ENCODE peak calls at places on chromosome 4, in six cellular contexts. L is endothelial cell of umbilical vein, D is GM23248, Q is K562, T is neural progenitor cell, N is PC-9. P is an unnamed sample. For H3K4me1, the result is how much of the 10 kb centered on the place peaks cover.

GRCh38 chr4:42965326-42965725 is 72.8 kb downstream of the GRXCR1 start:
- DNase-seq in L (no peak), T (no peak), Q (no peak), N (no peak), D (no peak), P (no peak)

GRCh38 chr4:88814043-88814617 is 116.5 kb upstream of the NAP1L5 start:
- DNase-seq in D (no peak), Q (no peak), N (no peak), T (no peak), L (no peak), P (no peak)

GRCh38 chr4:24278693-24279092 is 305.7 kb downstream of the DHX15 start:
- DNase-seq in L (no peak), D (no peak), N (no peak), T (no peak), Q (no peak), P (no peak)

GRCh38 chr4:89939994-89940393 is 45.3 kb downstream of the MMRN1 start:
- DNase-seq in D (no peak), Q (no peak), T (no peak), L (peak), N (no peak), P (no peak)

GRCh38 chr4:138182838-138183426 is 59.2 kb downstream of the SLC7A11 start:
- DNase-seq in N (no peak), Q (peak), D (peak), T (peak), L (peak), P (peak)

GRCh38 chr4:130705023-130705422 is 1609.1 kb downstream of the C4orf33 start:
- DNase-seq in Q (no peak), D (no peak), N (no peak), T (no peak), L (no peak), P (peak)

GRCh38 chr4:76200771-76201224 is 12.8 kb downstream of the SCARB2 start:
- DNase-seq in Q (no peak), T (no peak), D (no peak), N (no peak), L (no peak), P (no peak)

GRCh38 chr4:2363056-2363719 is 55.3 kb downstream of the ZFYVE28 start:
- DNase-seq in T (no peak), L (no peak), N (no peak), Q (no peak), D (peak), P (no peak)

GRCh38 chr4:17347445-17347844 is 164.4 kb downstream of the QDPR start:
- DNase-seq in L (peak), T (peak), D (peak), Q (peak), N (no peak), P (peak)

GRCh38 chr4:19135886-19136633 is 1114.5 kb upstream of the LCORL start:
- DNase-seq in T (no peak), D (no peak), L (no peak), Q (no peak), N (no peak), P (no peak)

GRCh38 chr4:165208741-165209388 is 1.5 kb downstream of the KLHL2 start:
- DNase-seq in D (no peak), Q (no peak), N (no peak), L (peak), T (no peak), P (peak)

GRCh38 chr4:182938213-182938645 is 21.0 kb upstream of the DCTD start:
- DNase-seq in D (peak), L (peak), Q (peak), N (no peak), T (peak), P (peak)

GRCh38 chr4:56656346-56656643 is 24.8 kb downstream of the HOPX start:
- DNase-seq in T (peak), L (peak), N (no peak), D (no peak), Q (no peak), P (no peak)

GRCh38 chr4:37908488-37909343 is 17.8 kb downstream of the TBC1D1 start:
- DNase-seq in Q (no peak), D (peak), L (no peak), T (no peak), N (no peak), P (peak)

GRCh38 chr4:102338405-102338804 is 6.9 kb downstream of the SLC39A8 start:
- DNase-seq in N (no peak), T (no peak), L (no peak), D (peak), Q (no peak), P (no peak)

GRCh38 chr4:78660559-78660958 is 109.0 kb downstream of the ANXA3 start:
- DNase-seq in D (peak), Q (no peak), L (no peak), T (no peak), N (no peak), P (no peak)

GRCh38 chr4:114015444-114015899 is 36.0 kb upstream of the ARSJ start:
- DNase-seq in Q (no peak), T (no peak), D (peak), L (peak), N (peak), P (peak)

GRCh38 chr4:6092131-6092530 is 73.9 kb upstream of the C4orf50 start:
- DNase-seq in L (no peak), T (no peak), N (no peak), Q (no peak), D (no peak), P (no peak)

GRCh38 chr4:110085131-110085530 is 113.3 kb downstream of the ELOVL6 start:
- DNase-seq in T (no peak), L (peak), D (no peak), N (peak), Q (no peak), P (peak)

GRCh38 chr4:48970471-48970921 is 15.6 kb upstream of the CWH43 start:
- DNase-seq in N (no peak), D (peak), T (no peak), L (no peak), Q (no peak), P (peak)

GRCh38 chr4:76979236-76979635 is 29.7 kb downstream of the SEPTIN11 start:
- DNase-seq in L (no peak), D (no peak), Q (no peak), N (no peak), T (no peak), P (no peak)

GRCh38 chr4:176668324-176668723 is 124.4 kb downstream of the VEGFC start:
- DNase-seq in Q (no peak), N (no peak), L (no peak), T (no peak), D (peak), P (no peak)

GRCh38 chr4:150286656-150287055 is 208.4 kb downstream of the DCLK2 start:
- DNase-seq in T (no peak), D (no peak), Q (no peak), N (no peak), L (no peak), P (no peak)

GRCh38 chr4:6460876-6461275 is 11.5 kb downstream of the PPP2R2C start:
- DNase-seq in Q (no peak), N (no peak), D (no peak), T (no peak), L (no peak), P (no peak)

GRCh38 chr4:37802068-37802666 is 24.3 kb upstream of the PGM2 start:
- DNase-seq in N (peak), Q (no peak), L (peak), D (peak), T (peak), P (peak)

GRCh38 chr4:109164011-109164410 is 138.4 kb downstream of the COL25A1 start:
- DNase-seq in L (no peak), D (peak), T (peak), Q (no peak), N (no peak), P (peak)

GRCh38 chr4:122700178-122700725 is 32.3 kb upstream of the BBS12 start:
- DNase-seq in T (no peak), N (no peak), Q (peak), L (no peak), D (peak), P (no peak)

GRCh38 chr4:24642941-24643628 is 58.7 kb upstream of the DHX15 start:
- DNase-seq in N (peak), Q (no peak), T (no peak), D (peak), L (no peak), P (peak)

GRCh38 chr4:98653890-98654867 is 4.2 kb downstream of the TSPAN5 start:
- DNase-seq in D (peak), Q (no peak), N (peak), T (no peak), L (peak), P (no peak)

DNA sequence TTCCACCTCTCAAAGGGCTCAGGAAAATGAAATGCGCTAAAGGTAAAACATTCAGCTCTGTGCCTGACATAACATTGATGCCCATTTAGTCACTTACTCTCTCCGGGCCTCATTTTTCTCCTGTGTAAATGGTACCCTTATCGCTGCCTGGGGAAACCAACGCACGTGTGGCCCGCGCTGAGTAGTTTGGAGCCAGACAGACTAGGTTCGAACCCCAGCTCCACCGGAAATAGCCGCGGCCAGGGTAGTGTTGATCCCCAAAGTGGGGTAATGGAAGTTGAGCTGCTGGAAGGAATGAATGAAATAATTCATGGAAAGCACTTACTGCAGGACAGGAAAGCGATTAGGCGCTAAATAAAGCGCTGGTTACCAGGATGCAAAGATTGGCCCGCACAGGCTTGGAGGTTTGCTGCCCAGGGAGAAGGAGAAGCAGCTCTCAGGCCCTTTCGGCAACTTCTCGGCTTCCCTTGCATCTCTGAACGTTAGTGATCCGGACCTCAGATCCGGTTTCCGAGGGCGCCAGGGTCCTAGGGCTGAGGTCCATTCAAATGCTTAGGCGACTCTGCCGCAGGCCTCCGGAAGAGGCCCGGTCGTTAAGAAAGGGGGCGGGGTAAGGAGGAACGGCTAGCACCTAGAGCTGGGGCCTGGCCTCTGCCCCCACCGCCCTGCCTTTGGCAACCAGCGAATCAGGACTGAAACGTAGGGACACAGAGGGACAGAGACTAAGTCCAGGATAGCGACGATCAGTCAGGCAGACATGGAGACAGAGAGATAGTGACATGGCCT is 13.3 kb downstream of the NKX3-2 start:
- DNase-seq in L (no peak), Q (peak), T (peak), D (no peak), N (no peak), P (no peak)
- TF ChIP-seq EZH2 in L (peak), Q (no peak), T (peak), D (peak), N (no peak), P (no peak)

GRCh38 chr4:54274786-54275503 is 45.9 kb downstream of the PDGFRA start:
- DNase-seq in Q (no peak), D (peak), N (no peak), L (no peak), T (no peak), P (no peak)

GRCh38 chr4:54271464-54271863 is 42.4 kb downstream of the PDGFRA start:
- DNase-seq in D (no peak), T (no peak), N (no peak), Q (no peak), L (no peak), P (no peak)

GRCh38 chr4:54274264-54274663 is 45.2 kb downstream of the PDGFRA start:
- DNase-seq in L (no peak), D (no peak), Q (no peak), T (no peak), N (no peak), P (no peak)

GRCh38 chr4:54268151-54268550 is 39.1 kb downstream of the PDGFRA start:
- DNase-seq in Q (no peak), D (peak), L (no peak), T (no peak), N (no peak), P (no peak)

DNA sequence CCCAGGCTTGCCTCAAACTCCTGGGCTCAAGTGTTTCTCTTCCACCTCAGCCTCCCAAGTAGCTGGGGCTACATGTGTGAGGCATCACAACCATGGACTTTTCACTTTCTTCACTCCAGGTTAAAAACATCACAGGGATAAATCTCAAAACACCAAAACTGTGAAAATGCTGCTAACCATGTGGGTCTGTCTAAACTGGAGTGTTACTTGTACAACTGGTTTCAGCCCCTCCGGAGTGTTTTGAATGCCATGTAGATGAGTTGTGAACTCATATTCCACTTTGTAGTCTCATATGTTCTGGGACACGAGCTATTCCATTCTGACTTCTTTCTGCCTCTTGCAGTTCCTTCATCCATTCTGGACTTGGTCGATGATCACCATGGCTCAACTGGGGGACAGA is 43.0 kb downstream of the PDGFRA start:
- DNase-seq in T (no peak), N (no peak), Q (no peak), L (no peak), D (no peak), P (no peak)
- H3K4me1 ChIP-seq in T (under half), N (under half), Q (under half), L (under half), D (under half), P (under half)

GRCh38 chr4:52659016-52659721 is at the start of gene USP46:
- DNase-seq in T (peak), L (peak), Q (peak), N (no peak), D (peak), P (peak)

GRCh38 chr4:52661966-52662705 is 3.0 kb upstream of the USP46 start:
- DNase-seq in D (no peak), N (no peak), Q (no peak), T (no peak), L (no peak), P (no peak)

GRCh38 chr4:52658671-52659015 is 458 bp downstream of the USP46 start:
- DNase-seq in N (no peak), D (peak), T (no peak), Q (peak), L (peak), P (no peak)

GRCh38 chr4:52659722-52660261 is 691 bp upstream of the USP46 start:
- DNase-seq in T (peak), L (peak), D (peak), Q (peak), N (no peak), P (peak)

GRCh38 chr4:52660643-52661042 is 1.5 kb upstream of the USP46 start:
- DNase-seq in D (no peak), T (no peak), L (no peak), Q (no peak), N (no peak), P (no peak)
- H3K4me3 ChIP-seq in D (no peak), T (peak), L (no peak), Q (no peak), N (peak), P (no peak)

GRCh38 chr4:119678761-119679160 is 50.2 kb upstream of the PDE5A start:
- DNase-seq in N (no peak), T (no peak), L (no peak), Q (no peak), D (peak), P (no peak)
- TF ChIP-seq EZH2 in N (no peak), T (no peak), L (no peak), Q (no peak), D (no peak), P (no peak)

GRCh38 chr4:139670765-139671164 is 5.1 kb downstream of the MGST2 start:
- DNase-seq in N (no peak), L (no peak), D (no peak), T (no peak), Q (no peak), P (no peak)
- H3K4me1 ChIP-seq in N (under half), L (under half), D (under half), T (under half), Q (under half), P (under half)

GRCh38 chr4:5036239-5036638 is 15.0 kb upstream of the STK32B start:
- DNase-seq in L (no peak), N (no peak), Q (peak), T (no peak), D (peak), P (peak)
- H3K4me3 ChIP-seq in L (no peak), N (no peak), Q (no peak), T (no peak), D (no peak), P (no peak)

GRCh38 chr4:144644368-144645101 is 1.4 kb upstream of the HHIP start:
- DNase-seq in Q (no peak), L (peak), D (no peak), N (no peak), T (no peak), P (no peak)
- TF ChIP-seq EZH2 in Q (no peak), L (no peak), D (no peak), N (no peak), T (no peak), P (no peak)

GRCh38 chr4:151472711-151473110 is 63.7 kb downstream of the FHIP1A start:
- DNase-seq in T (no peak), Q (no peak), D (peak), L (no peak), N (no peak), P (no peak)

GRCh38 chr4:151471728-151472127 is 62.8 kb downstream of the FHIP1A start:
- DNase-seq in T (no peak), D (no peak), N (no peak), L (no peak), Q (no peak), P (no peak)

GRCh38 chr4:151472297-151472696 is 63.3 kb downstream of the FHIP1A start:
- DNase-seq in L (no peak), D (no peak), T (no peak), Q (no peak), N (no peak), P (no peak)

GRCh38 chr4:151475338-151475737 is 66.4 kb downstream of the FHIP1A start:
- DNase-seq in T (no peak), L (no peak), D (no peak), N (no peak), Q (no peak), P (no peak)

DNA sequence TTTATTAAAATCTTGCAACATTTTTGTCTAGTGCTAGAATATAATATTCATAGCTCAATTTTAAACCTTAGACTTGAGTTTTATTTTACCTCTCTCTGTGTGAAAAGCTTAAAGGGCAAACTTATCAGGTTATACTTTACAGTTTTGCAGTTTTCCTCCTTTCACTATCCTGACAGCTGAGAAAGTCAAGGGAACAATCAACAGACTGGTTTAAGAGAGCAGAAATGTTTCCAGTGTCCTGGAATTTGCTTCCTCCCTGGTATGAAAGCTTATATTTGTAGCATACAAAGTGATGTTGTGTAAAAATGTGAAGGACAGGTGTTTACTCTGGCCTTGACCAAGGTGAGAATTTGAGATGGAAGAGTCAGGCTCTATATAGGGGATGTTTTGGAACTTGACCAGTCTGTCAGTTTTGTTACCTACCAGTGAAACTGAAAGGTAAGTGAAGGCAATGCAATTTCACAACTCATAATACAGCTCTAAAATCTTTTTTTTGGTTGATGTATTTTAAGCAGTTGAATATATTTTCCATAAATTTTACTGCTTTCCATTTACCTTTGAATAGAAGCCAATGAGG is 64.6 kb downstream of the FHIP1A start:
- DNase-seq in L (no peak), D (no peak), N (no peak), Q (no peak), T (no peak), P (no peak)
- H3K4me1 ChIP-seq in L (under half), D (under half), N (under half), Q (under half), T (under half), P (under half)

P was measured in A673.